ENCODE peak calls at places on chromosomes 2 and 18, in seven cellular contexts. U, Z, D, O, N, L and C are unnamed samples.

GRCh38 chr2:205858781-205859478 is 176.6 kb downstream of the NRP2 start:
- DNase-seq in U (no peak), Z (no peak), D (no peak), O (no peak), N (no peak), L (no peak), C (no peak)

GRCh38 chr2:25041307-25041927 is 459 bp upstream of the EFR3B start:
- DNase-seq in U (peak), Z (peak), D (peak), O (peak), N (peak), L (peak), C (no peak)

GRCh38 chr2:227862741-227863588 is 8.5 kb upstream of the DAW1 start:
- DNase-seq in U (peak), Z (peak), D (peak), O (no peak), N (peak), L (peak), C (peak)

GRCh38 chr2:27771202-27771547 is 344 bp upstream of the MRPL33 start:
- DNase-seq in U (no peak), Z (no peak), D (no peak), O (peak), N (no peak), L (no peak), C (no peak)

GRCh38 chr18:29840101-29840500 is 1202.4 kb downstream of the DSC3 start:
- DNase-seq in U (peak), Z (no peak), D (peak), O (no peak), N (no peak), L (no peak), C (no peak)

GRCh38 chr2:46887028-46887885 is 28.3 kb downstream of the MCFD2 start:
- DNase-seq in U (no peak), Z (no peak), D (no peak), O (no peak), N (no peak), L (no peak), C (no peak)

GRCh38 chr2:171325886-171326585 is 107.8 kb downstream of the METTL8 start:
- DNase-seq in U (no peak), Z (peak), D (no peak), O (no peak), N (no peak), L (no peak), C (no peak)

GRCh38 chr2:20148841-20149702 is 75.9 kb downstream of the SDC1 start:
- DNase-seq in U (no peak), Z (peak), D (no peak), O (no peak), N (no peak), L (no peak), C (peak)

GRCh38 chr2:205683179-205683978 is 1.1 kb downstream of the NRP2 start:
- DNase-seq in U (no peak), Z (peak), D (no peak), O (no peak), N (peak), L (no peak), C (no peak)

GRCh38 chr2:182182436-182182835 is 196.8 kb downstream of the PPP1R1C start:
- DNase-seq in U (no peak), Z (peak), D (no peak), O (no peak), N (no peak), L (no peak), C (no peak)

GRCh38 chr2:105932582-105932981 is 187.9 kb downstream of the NCK2 start:
- DNase-seq in U (no peak), Z (no peak), D (no peak), O (no peak), N (no peak), L (no peak), C (no peak)

GRCh38 chr2:126731353-126731752 is 75.4 kb downstream of the GYPC start:
- DNase-seq in U (no peak), Z (no peak), D (no peak), O (no peak), N (no peak), L (no peak), C (no peak)

GRCh38 chr2:210630904-210631560 is 74.6 kb downstream of the CPS1 start:
- DNase-seq in U (no peak), Z (no peak), D (no peak), O (no peak), N (no peak), L (no peak), C (no peak)

GRCh38 chr2:217360781-217361485 is 501.1 kb upstream of the TNP1 start:
- DNase-seq in U (peak), Z (no peak), D (no peak), O (peak), N (no peak), L (no peak), C (peak)

GRCh38 chr2:76385943-76386342 is 675.2 kb upstream of the GCFC2 start:
- DNase-seq in U (no peak), Z (no peak), D (no peak), O (no peak), N (no peak), L (no peak), C (no peak)

GRCh38 chr2:143891879-143892308 is 628.0 kb downstream of the ZEB2 start:
- DNase-seq in U (no peak), Z (no peak), D (no peak), O (no peak), N (peak), L (no peak), C (no peak)

GRCh38 chr18:51330148-51330547 is 132.7 kb upstream of the MEX3C start:
- DNase-seq in U (no peak), Z (no peak), D (no peak), O (no peak), N (no peak), L (no peak), C (no peak)

GRCh38 chr2:9310390-9310789 is 103.8 kb downstream of the ASAP2 start:
- DNase-seq in U (peak), Z (peak), D (no peak), O (peak), N (no peak), L (no peak), C (no peak)

GRCh38 chr18:79275992-79276391 is 119.7 kb upstream of the NFATC1 start:
- DNase-seq in U (no peak), Z (no peak), D (no peak), O (no peak), N (no peak), L (no peak), C (peak)

GRCh38 chr2:217820066-217820819 is 182.6 kb downstream of the TNS1 start:
- DNase-seq in U (no peak), Z (peak), D (no peak), O (no peak), N (no peak), L (no peak), C (no peak)

GRCh38 chr2:98277156-98277859 is 68.9 kb upstream of the CNGA3 start:
- DNase-seq in U (no peak), Z (no peak), D (no peak), O (no peak), N (no peak), L (no peak), C (no peak)

GRCh38 chr2:55019547-55020258 is 30.5 kb downstream of the RTN4 start:
- DNase-seq in U (no peak), Z (peak), D (no peak), O (no peak), N (no peak), L (no peak), C (peak)

GRCh38 chr18:60027397-60027796 is 127.6 kb downstream of the PMAIP1 start:
- DNase-seq in U (peak), Z (no peak), D (no peak), O (no peak), N (no peak), L (peak), C (no peak)

GRCh38 chr18:77147418-77147852 is 14.9 kb upstream of the MBP start:
- DNase-seq in U (no peak), Z (peak), D (no peak), O (no peak), N (no peak), L (no peak), C (peak)

GRCh38 chr2:191382801-191383200 is 137.6 kb downstream of the MYO1B start:
- DNase-seq in U (peak), Z (peak), D (no peak), O (no peak), N (no peak), L (peak), C (no peak)

GRCh38 chr2:99787762-99788382 is 298.1 kb upstream of the REV1 start:
- DNase-seq in U (no peak), Z (no peak), D (no peak), O (no peak), N (no peak), L (no peak), C (no peak)

GRCh38 chr2:72996152-72996502 is 75.4 kb downstream of the SFXN5 start:
- DNase-seq in U (no peak), Z (no peak), D (no peak), O (no peak), N (peak), L (no peak), C (no peak)

GRCh38 chr2:16664809-16665745 is 557 bp downstream of the CYRIA start:
- DNase-seq in U (no peak), Z (no peak), D (no peak), O (no peak), N (no peak), L (no peak), C (peak)

GRCh38 chr18:3903341-3903740 is 453.4 kb downstream of the TGIF1 start:
- DNase-seq in U (peak), Z (no peak), D (no peak), O (no peak), N (no peak), L (no peak), C (no peak)

GRCh38 chr2:232870002-232870765 is at the start of gene SNORC:
- DNase-seq in U (no peak), Z (no peak), D (no peak), O (no peak), N (peak), L (peak), C (no peak)

GRCh38 chr2:206531996-206532543 is 88.7 kb downstream of the ADAM23 start:
- DNase-seq in U (no peak), Z (no peak), D (no peak), O (no peak), N (no peak), L (no peak), C (no peak)

GRCh38 chr2:67374949-67375348 is 22.2 kb upstream of the ETAA1 start:
- DNase-seq in U (no peak), Z (no peak), D (no peak), O (no peak), N (no peak), L (no peak), C (no peak)

GRCh38 chr2:74503506-74504475 is 3.7 kb downstream of the PCGF1 start:
- DNase-seq in U (no peak), Z (peak), D (no peak), O (peak), N (peak), L (no peak), C (no peak)
- TF ChIP-seq MAX in U (no peak), Z (no peak), D (no peak), O (no peak), N (no peak), L (no peak), C (no peak)

GRCh38 chr18:11947214-11948119 is 33.8 kb upstream of the IMPA2 start:
- DNase-seq in U (peak), Z (peak), D (peak), O (peak), N (peak), L (peak), C (peak)
- H3K4me3 ChIP-seq in U (peak), Z (peak), D (peak), O (peak), N (peak), L (peak), C (peak)

GRCh38 chr2:154457291-154457690 is 241.2 kb upstream of the KCNJ3 start:
- DNase-seq in U (no peak), Z (no peak), D (no peak), O (no peak), N (no peak), L (no peak), C (no peak)
- TF ChIP-seq MAX in U (no peak), Z (no peak), D (no peak), O (no peak), N (no peak), L (no peak), C (no peak)

GRCh38 chr2:10405441-10405840 is 42.7 kb downstream of the ODC1 start:
- DNase-seq in U (peak), Z (peak), D (no peak), O (no peak), N (no peak), L (no peak), C (no peak)
- H3K4me3 ChIP-seq in U (no peak), Z (no peak), D (no peak), O (no peak), N (no peak), L (no peak), C (no peak)

GRCh38 chr2:48424866-48425265 is 105.1 kb upstream of the STON1 start:
- DNase-seq in U (no peak), Z (no peak), D (no peak), O (no peak), N (peak), L (no peak), C (no peak)
- TF ChIP-seq MAX in U (no peak), Z (no peak), D (no peak), O (no peak), N (no peak), L (no peak), C (no peak)

GRCh38 chr2:120820885-120821279 is 85.2 kb downstream of the GLI2 start:
- DNase-seq in U (no peak), Z (no peak), D (no peak), O (no peak), N (no peak), L (no peak), C (peak)

GRCh38 chr2:120817956-120818325 is 82.3 kb downstream of the GLI2 start:
- DNase-seq in U (no peak), Z (no peak), D (no peak), O (no peak), N (no peak), L (no peak), C (no peak)

GRCh38 chr2:120818441-120818920 is 82.8 kb downstream of the GLI2 start:
- DNase-seq in U (peak), Z (no peak), D (no peak), O (no peak), N (no peak), L (no peak), C (no peak)

GRCh38 chr2:120820263-120820884 is 84.7 kb downstream of the GLI2 start:
- DNase-seq in U (no peak), Z (no peak), D (no peak), O (no peak), N (no peak), L (no peak), C (no peak)

GRCh38 chr2:120819720-120820210 is 84.1 kb downstream of the GLI2 start:
- DNase-seq in U (no peak), Z (no peak), D (no peak), O (no peak), N (no peak), L (no peak), C (no peak)
- H3K4me3 ChIP-seq in U (no peak), Z (no peak), D (no peak), O (no peak), N (no peak), L (no peak), C (no peak)

GRCh38 chr2:11500702-11501303 is 33.0 kb upstream of the GREB1 start:
- DNase-seq in U (no peak), Z (no peak), D (no peak), O (no peak), N (no peak), L (no peak), C (no peak)
- TF ChIP-seq MAX in U (no peak), Z (no peak), D (no peak), O (no peak), N (no peak), L (no peak), C (no peak)

GRCh38 chr2:157442136-157442535 is 1.8 kb downstream of the CYTIP start:
- DNase-seq in U (no peak), Z (no peak), D (no peak), O (no peak), N (no peak), L (no peak), C (no peak)

GRCh38 chr2:157443090-157443489 is 799 bp downstream of the CYTIP start:
- DNase-seq in U (no peak), Z (no peak), D (no peak), O (no peak), N (no peak), L (no peak), C (no peak)

GRCh38 chr2:157443795-157444642 is at the start of gene CYTIP:
- DNase-seq in U (no peak), Z (no peak), D (no peak), O (no peak), N (no peak), L (no peak), C (peak)

GRCh38 chr2:157441072-157441454 is 2.8 kb downstream of the CYTIP start:
- DNase-seq in U (no peak), Z (peak), D (no peak), O (no peak), N (no peak), L (no peak), C (no peak)

DNA sequence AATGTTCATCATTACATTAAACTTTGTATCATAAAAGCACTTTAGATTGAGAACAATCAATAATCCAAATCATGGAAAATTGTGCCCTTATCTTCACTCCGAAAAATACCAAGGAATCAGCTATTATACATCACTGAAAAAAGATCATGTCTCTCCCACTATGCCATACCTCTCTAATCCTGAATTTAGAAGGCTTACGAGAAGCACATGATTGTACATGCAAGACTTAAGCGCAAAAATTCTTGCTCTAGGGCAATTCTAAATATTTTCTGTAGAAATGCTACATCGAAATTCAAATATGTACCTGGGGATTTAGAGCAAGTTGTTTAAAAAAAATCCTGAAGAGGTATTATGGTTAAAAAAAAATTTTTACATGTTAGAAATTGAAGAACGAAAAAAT is 1.3 kb downstream of the CYTIP start:
- DNase-seq in U (no peak), Z (no peak), D (no peak), O (no peak), N (no peak), L (no peak), C (no peak)
- H3K4me3 ChIP-seq in U (no peak), Z (no peak), D (no peak), O (no peak), N (no peak), L (no peak), C (no peak)

DNA sequence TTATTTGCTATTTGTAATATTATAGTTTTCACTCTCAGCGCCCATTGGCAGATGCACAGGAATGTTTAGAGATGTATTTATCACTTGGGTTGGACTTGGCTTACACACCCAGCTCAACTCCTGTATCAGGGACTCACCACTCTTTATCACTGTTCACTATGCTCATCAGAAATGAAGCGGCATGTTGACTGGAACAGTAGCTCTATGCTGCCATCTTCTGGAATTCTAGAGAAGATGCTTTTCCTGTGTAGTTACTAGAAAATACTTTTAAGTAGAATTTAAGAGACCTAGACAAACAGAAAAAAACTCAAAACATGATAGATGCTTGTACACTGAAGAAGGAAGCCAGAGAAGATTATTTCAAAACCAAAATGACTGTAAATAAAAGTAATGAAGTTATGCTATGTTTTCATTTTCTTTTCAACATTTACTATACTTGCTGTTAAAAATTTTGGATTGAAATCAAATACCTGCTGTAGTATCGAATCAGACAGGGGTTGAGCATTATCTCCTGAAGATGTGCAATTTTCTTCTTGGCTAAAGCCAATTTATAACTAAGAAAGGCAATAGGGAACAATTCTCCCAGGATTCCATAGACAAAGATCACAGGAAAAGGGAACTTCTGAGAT is 47.4 kb upstream of the NXPH2 start:
- DNase-seq in U (peak), Z (peak), D (peak), O (peak), N (no peak), L (peak), C (peak)
- TF ChIP-seq MAX in U (no peak), Z (no peak), D (no peak), O (no peak), N (no peak), L (no peak), C (no peak)

DNA sequence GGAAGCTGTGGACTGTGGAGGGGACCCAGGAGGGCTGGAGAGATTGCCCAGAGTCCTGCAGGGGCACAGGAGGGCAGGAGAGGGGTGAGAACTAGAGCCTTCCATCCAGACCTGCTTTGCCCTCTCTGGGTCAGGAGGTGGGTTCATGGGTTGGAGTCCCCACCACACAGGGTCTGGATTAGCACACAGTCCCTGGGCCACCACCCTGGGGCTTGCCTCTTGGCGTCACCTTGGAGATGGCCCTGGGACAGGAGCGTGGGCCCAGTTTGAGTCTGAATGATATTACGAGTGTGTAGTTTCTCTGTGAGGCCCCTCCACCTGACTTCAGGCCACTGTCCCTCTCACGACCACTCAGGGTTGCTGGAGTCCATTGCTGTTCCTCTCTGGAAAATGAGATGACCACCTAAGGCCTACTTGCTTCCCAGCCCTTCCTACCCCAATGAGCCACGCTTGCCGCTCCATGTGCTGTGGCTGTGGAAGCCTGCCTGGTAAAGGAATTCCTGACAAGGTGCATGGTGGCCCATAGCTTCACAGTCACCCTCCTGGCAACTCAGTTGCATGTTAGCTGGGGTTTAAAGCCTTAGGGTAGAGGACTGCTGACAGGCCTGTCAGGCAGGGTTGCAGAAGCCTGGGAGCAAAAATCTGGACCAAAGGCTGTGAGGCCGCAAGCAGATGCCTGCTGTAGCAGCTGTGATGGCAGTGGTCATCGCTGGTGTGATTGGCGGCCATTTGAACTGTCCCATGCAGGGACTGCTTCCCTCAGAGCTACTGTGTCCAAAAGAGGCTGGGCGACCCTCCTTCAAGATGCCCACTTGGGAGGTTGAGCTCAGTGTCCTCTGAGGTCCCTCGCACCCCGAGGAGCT is 14.2 kb downstream of the ATOH8 start:
- DNase-seq in U (no peak), Z (no peak), D (no peak), O (no peak), N (no peak), L (no peak), C (no peak)
- H3K4me3 ChIP-seq in U (no peak), Z (no peak), D (no peak), O (no peak), N (no peak), L (no peak), C (no peak)